ENCODE peak calls at places on chromosome 22, in four cellular contexts. Z is mucosa of descending colon, S is tibial nerve, U is HFF-Myc. P is an unnamed sample.

GRCh38 chr22:48090332-48090672 is 1327.9 kb downstream of the TBC1D22A start:
- DNase-seq in Z (no peak), S (no peak), U (no peak), P (no peak)

GRCh38 chr22:24107668-24108067 is 73.6 kb upstream of the SUSD2 start:
- DNase-seq in Z (peak; percentile 53), S (peak; percentile 78), U (peak; percentile 36), P (peak; percentile 93)

GRCh38 chr22:50170453-50171318 is at the start of gene PANX2:
- DNase-seq in Z (no peak), S (no peak), U (no peak), P (no peak)

GRCh38 chr22:39080052-39080762 is 3.1 kb downstream of the APOBEC3G start:
- DNase-seq in Z (no peak), S (no peak), U (no peak), P (no peak)

GRCh38 chr22:25746012-25746373 is 4.0 kb downstream of the MYO18B start:
- DNase-seq in Z (no peak), S (no peak), U (no peak), P (peak; percentile 31)

GRCh38 chr22:44219101-44219870 is 38.6 kb downstream of the PARVG start:
- DNase-seq in Z (no peak), S (no peak), U (no peak), P (no peak)

GRCh38 chr22:40487663-40488249 is 117.4 kb downstream of the SGSM3 start:
- DNase-seq in Z (no peak), S (no peak), U (no peak), P (peak; percentile 45)

GRCh38 chr22:44861245-44861644 is 108.9 kb downstream of the ARHGAP8 start:
- DNase-seq in Z (no peak), S (no peak), U (no peak), P (no peak)

GRCh38 chr22:21591695-21592094 is 24.2 kb downstream of the UBE2L3 start:
- DNase-seq in Z (no peak), S (no peak), U (no peak), P (no peak)

GRCh38 chr22:17587631-17588030 is 24.3 kb downstream of the SLC25A18 start:
- DNase-seq in Z (no peak), S (no peak), U (no peak), P (no peak)

GRCh38 chr22:29308791-29309262 is 2.4 kb downstream of the GAS2L1 start:
- DNase-seq in Z (no peak), S (no peak), U (no peak), P (peak; percentile 75)

GRCh38 chr22:23499845-23500500 is 80.1 kb downstream of the IGLL1 start:
- DNase-seq in Z (no peak), S (no peak), U (no peak), P (no peak)

GRCh38 chr22:20956258-20957117 is 10.6 kb upstream of the AIFM3 start:
- DNase-seq in Z (peak; percentile 86), S (no peak), U (no peak), P (no peak)

GRCh38 chr22:24146791-24147353 is 34.4 kb upstream of the SUSD2 start:
- DNase-seq in Z (peak; percentile 36), S (no peak), U (peak; percentile 63), P (peak; percentile 88)

GRCh38 chr22:19723165-19723989 is at the start of gene GP1BB:
- DNase-seq in Z (peak; percentile 61), S (no peak), U (no peak), P (no peak)
- TF ChIP-seq CTCF in Z (no peak), S (no peak), U (no peak), P (no peak)

DNA sequence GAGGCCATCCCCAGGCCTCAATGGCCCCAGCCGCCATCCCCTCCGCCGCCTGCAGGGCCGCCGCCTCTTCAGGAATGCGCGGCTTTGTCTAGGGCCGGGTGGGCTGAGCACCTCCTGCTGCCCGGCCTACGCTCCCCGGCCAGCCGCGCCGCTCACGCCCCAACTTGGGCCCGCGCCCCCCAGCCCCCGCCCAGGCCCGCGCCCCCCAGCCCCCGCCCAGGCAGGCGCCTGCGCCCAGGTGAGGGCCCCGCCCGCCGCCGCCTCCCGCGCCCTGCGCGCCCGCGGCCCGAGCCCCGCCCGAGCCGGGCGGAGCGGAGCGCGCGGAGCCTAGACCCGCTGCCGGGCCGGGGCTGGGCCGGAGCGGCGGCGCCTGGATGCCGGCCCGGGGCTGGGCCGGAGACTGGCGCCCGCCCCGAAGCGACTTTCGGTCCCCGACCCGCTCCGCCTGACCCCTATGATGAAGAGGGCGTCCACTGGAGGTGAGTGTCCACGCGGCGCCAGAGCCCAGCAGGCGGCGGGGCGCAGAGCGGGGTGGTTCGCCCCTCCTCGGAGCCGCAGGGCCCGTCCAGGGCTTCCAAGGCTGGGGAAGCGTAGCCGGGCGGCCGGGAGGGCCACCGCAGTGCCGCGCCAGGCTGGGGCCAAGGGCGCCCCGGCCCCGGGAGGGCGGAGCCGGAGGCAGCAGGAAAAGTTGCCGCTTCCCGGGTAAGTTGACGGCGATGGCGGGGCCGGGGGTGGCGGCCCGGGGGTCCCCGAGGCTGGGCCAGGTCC is 34.3 kb upstream of the PRODH start:
- DNase-seq in Z (no peak), S (no peak), U (no peak), P (no peak)
- H3K4me3 ChIP-seq in Z (no peak overlapping the region), S (peak overlapping the region; percentile 64), U (peak overlapping the region; percentile 31), P (peak overlapping the region; percentile 20)

GRCh38 chr22:36386900-36387663 is 685 bp downstream of the MYH9 start:
- DNase-seq in Z (peak; percentile 82), S (peak; percentile 51), U (no peak), P (no peak)

GRCh38 chr22:36387664-36387913 is 178 bp downstream of the MYH9 start:
- DNase-seq in Z (no peak), S (no peak), U (no peak), P (no peak)

GRCh38 chr22:36385491-36386350 is 2.0 kb downstream of the MYH9 start:
- DNase-seq in Z (no peak), S (no peak), U (no peak), P (peak; percentile 63)

GRCh38 chr22:36384766-36385400 is 2.9 kb downstream of the MYH9 start:
- DNase-seq in Z (no peak), S (no peak), U (no peak), P (no peak)

DNA sequence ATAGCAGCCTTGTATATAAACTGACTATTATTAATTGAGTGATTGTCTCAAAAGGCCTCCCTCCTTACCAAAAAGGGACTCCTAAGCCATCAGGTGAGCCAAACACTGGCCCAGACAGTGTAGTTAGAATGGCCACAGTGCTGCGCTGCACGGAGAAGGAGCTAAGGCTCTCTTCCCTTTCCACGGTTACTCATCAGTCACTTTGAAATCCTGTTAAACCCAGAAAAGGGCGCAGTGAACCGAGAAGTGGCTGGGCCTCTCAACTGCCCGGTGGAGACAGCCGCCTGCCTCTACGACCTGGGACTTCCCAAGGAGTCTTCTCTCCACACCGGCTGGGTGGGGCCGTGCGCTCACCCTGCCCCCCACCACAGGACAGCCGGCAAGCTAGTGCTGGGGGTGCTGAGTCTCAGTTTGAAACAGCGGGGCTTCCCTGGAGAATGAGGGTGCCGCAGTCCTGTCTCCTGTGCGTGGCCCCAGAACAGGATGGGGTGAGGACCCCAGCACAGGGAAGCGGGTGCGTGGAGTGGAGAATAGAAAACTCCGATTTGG is 1.3 kb downstream of the MYH9 start:
- DNase-seq in Z (peak; percentile 69), S (no peak), U (no peak), P (no peak)
- TF ChIP-seq CTCF in Z (no peak), S (no peak), U (no peak), P (peak; percentile 11)

GRCh38 chr22:37256075-37256726 is 12.1 kb upstream of the RAC2 start:
- DNase-seq in Z (no peak), S (no peak), U (no peak), P (no peak)

GRCh38 chr22:37258810-37259472 is 14.9 kb upstream of the RAC2 start:
- DNase-seq in Z (no peak), S (no peak), U (no peak), P (no peak)

GRCh38 chr22:37259540-37260029 is 15.5 kb upstream of the RAC2 start:
- DNase-seq in Z (no peak), S (no peak), U (no peak), P (peak; percentile 46)

GRCh38 chr22:37260396-37260795 is 16.3 kb upstream of the RAC2 start:
- DNase-seq in Z (no peak), S (no peak), U (no peak), P (no peak)

DNA sequence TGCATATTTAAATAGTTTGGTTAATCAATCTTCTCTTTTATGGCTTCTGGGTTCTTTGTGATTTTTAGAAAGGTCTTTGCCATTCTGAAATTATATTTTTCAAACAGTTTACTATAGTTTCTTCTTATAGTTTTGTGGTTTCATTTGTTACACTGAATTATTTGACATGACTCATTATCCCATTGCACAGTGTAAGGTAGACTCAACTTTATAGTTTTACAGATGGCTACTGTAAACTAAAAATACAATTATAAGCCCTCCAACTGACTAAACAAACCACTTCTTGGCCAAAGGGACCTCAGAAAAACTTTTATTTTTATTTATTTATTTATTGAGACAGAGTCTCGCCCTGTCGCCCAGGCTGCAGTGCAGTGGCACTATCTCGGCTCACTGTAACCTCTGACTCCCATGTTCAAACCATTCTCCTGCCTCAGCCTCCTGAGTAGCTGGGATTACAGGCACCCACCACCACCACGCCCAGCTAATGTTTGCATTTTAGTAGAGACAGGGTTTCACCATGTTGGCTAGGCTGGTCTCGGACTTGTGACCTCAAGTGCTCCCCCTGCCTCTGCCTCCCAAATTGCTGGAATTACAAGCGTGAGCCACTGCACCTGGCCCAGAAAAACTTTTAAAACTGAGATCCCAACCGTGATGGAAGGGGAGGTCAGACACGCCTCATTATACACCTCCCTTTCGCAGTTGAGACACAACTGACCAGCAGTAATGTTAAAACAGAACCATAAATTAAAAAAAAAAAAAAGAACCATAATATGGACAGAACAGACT is 14.1 kb upstream of the RAC2 start:
- DNase-seq in Z (no peak), S (no peak), U (no peak), P (no peak)
- H3K4me3 ChIP-seq in Z (no peak overlapping the region), S (no peak overlapping the region), U (no peak overlapping the region), P (no peak overlapping the region)

DNA sequence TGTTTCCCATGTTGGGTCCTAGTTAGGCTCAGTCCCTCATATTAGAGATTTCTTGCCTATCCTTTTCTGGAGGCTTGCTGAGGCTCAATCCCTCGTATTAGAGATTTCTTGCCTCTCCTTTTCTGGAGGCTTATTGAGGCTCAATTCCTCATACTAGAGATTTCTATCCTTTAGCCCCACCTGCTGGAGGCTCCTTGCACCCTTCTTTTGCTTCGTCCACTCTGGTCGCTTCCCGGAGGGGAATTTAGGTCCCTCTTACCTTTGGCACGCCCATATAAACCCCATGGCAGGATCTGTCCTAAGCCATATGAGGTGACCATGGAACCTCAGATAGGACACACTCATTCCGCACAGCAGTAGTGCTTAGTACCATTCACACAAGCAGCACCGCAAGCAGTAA is 15.9 kb downstream of the CYP2D6 start:
- DNase-seq in Z (no peak), S (no peak), U (no peak), P (peak; percentile 10)
- TF ChIP-seq CTCF in Z (no peak), S (no peak), U (peak; percentile 55), P (peak; percentile 54)